ENCODE peak calls at places on chromosomes 12 and 14, in five cellular contexts. One of them, this sample, is unnamed.

GRCh38 chr14:80608563-80608962 is 333.0 kb downstream of the CEP128 start:
- DNase-seq in naive thymus-derived CD4-positive, alpha-beta T cell: no peak
- DNase-seq in caudate nucleus: no peak
- DNase-seq in NCI-H1417: no peak
- DNase-seq in brain microvascular endothelial cell: no peak
- DNase-seq in this sample: no peak

GRCh38 chr14:37147310-37147875 is 25.0 kb downstream of the SLC25A21 start:
- DNase-seq in naive thymus-derived CD4-positive, alpha-beta T cell: no peak
- DNase-seq in caudate nucleus: no peak
- DNase-seq in NCI-H1417: no peak
- DNase-seq in brain microvascular endothelial cell: no peak
- DNase-seq in this sample: no peak

GRCh38 chr12:8644345-8645248 is 18.0 kb downstream of the MFAP5 start:
- DNase-seq in naive thymus-derived CD4-positive, alpha-beta T cell: peak; percentile 11
- DNase-seq in caudate nucleus: no peak
- DNase-seq in NCI-H1417: no peak
- DNase-seq in brain microvascular endothelial cell: no peak
- DNase-seq in this sample: peak; percentile 8

GRCh38 chr12:105977256-105978051 is 161.3 kb downstream of the NUAK1 start:
- DNase-seq in naive thymus-derived CD4-positive, alpha-beta T cell: no peak
- DNase-seq in caudate nucleus: no peak
- DNase-seq in NCI-H1417: no peak
- DNase-seq in brain microvascular endothelial cell: peak; percentile 94
- DNase-seq in this sample: no peak

GRCh38 chr12:108629824-108630476 is 3.7 kb downstream of the SELPLG start:
- DNase-seq in naive thymus-derived CD4-positive, alpha-beta T cell: peak; percentile 34
- DNase-seq in caudate nucleus: no peak
- DNase-seq in NCI-H1417: no peak
- DNase-seq in brain microvascular endothelial cell: peak; percentile 81
- DNase-seq in this sample: peak; percentile 57

GRCh38 chr14:52801014-52801708 is 9.8 kb upstream of the GNPNAT1 start:
- DNase-seq in naive thymus-derived CD4-positive, alpha-beta T cell: no peak
- DNase-seq in caudate nucleus: no peak
- DNase-seq in NCI-H1417: no peak
- DNase-seq in brain microvascular endothelial cell: peak; percentile 83
- DNase-seq in this sample: no peak

GRCh38 chr14:31935406-31935805 is 141.7 kb upstream of the ARHGAP5 start:
- DNase-seq in naive thymus-derived CD4-positive, alpha-beta T cell: no peak
- DNase-seq in caudate nucleus: no peak
- DNase-seq in NCI-H1417: peak; percentile 7
- DNase-seq in brain microvascular endothelial cell: no peak
- DNase-seq in this sample: no peak

GRCh38 chr12:779745-780734 is 27.7 kb downstream of the WNK1 start:
- DNase-seq in naive thymus-derived CD4-positive, alpha-beta T cell: no peak
- DNase-seq in caudate nucleus: no peak
- DNase-seq in NCI-H1417: no peak
- DNase-seq in brain microvascular endothelial cell: peak; percentile 13
- DNase-seq in this sample: no peak

GRCh38 chr12:101592931-101593330 is 1.8 kb upstream of the MYBPC1 start:
- DNase-seq in naive thymus-derived CD4-positive, alpha-beta T cell: no peak
- DNase-seq in caudate nucleus: no peak
- DNase-seq in NCI-H1417: no peak
- DNase-seq in brain microvascular endothelial cell: no peak
- DNase-seq in this sample: no peak

GRCh38 chr12:93243689-93244513 is 133.8 kb upstream of the NUDT4 start:
- DNase-seq in naive thymus-derived CD4-positive, alpha-beta T cell: peak; percentile 20
- DNase-seq in caudate nucleus: no peak
- DNase-seq in NCI-H1417: no peak
- DNase-seq in brain microvascular endothelial cell: no peak
- DNase-seq in this sample: no peak

GRCh38 chr14:100694579-100695422 is 31.9 kb upstream of the DLK1 start:
- DNase-seq in naive thymus-derived CD4-positive, alpha-beta T cell: no peak
- DNase-seq in caudate nucleus: no peak
- DNase-seq in NCI-H1417: no peak
- DNase-seq in brain microvascular endothelial cell: no peak
- DNase-seq in this sample: no peak

GRCh38 chr14:58637391-58638230 is at the start of gene DACT1:
- DNase-seq in naive thymus-derived CD4-positive, alpha-beta T cell: peak; percentile 64
- DNase-seq in caudate nucleus: peak; percentile 69
- DNase-seq in NCI-H1417: peak; percentile 21
- DNase-seq in brain microvascular endothelial cell: peak; percentile 75
- DNase-seq in this sample: peak; percentile 0

GRCh38 chr14:93978735-93979134 is 2.4 kb upstream of the ASB2 start:
- DNase-seq in naive thymus-derived CD4-positive, alpha-beta T cell: no peak
- DNase-seq in caudate nucleus: no peak
- DNase-seq in NCI-H1417: no peak
- DNase-seq in brain microvascular endothelial cell: no peak
- DNase-seq in this sample: no peak

GRCh38 chr12:91432755-91433154 is 250.1 kb upstream of the DCN start:
- DNase-seq in naive thymus-derived CD4-positive, alpha-beta T cell: no peak
- DNase-seq in caudate nucleus: no peak
- DNase-seq in NCI-H1417: no peak
- DNase-seq in brain microvascular endothelial cell: no peak
- DNase-seq in this sample: no peak

GRCh38 chr14:55705651-55706340 is 125.8 kb downstream of the KTN1 start:
- DNase-seq in naive thymus-derived CD4-positive, alpha-beta T cell: no peak
- DNase-seq in caudate nucleus: no peak
- DNase-seq in NCI-H1417: peak; percentile 93
- DNase-seq in brain microvascular endothelial cell: no peak
- DNase-seq in this sample: no peak

GRCh38 chr14:38994721-38995120 is 108.3 kb downstream of the SEC23A start:
- DNase-seq in naive thymus-derived CD4-positive, alpha-beta T cell: no peak
- DNase-seq in caudate nucleus: no peak
- DNase-seq in NCI-H1417: peak; percentile 8
- DNase-seq in brain microvascular endothelial cell: no peak
- DNase-seq in this sample: no peak

GRCh38 chr12:27462851-27463250 is 16.3 kb downstream of the SMCO2 start:
- DNase-seq in naive thymus-derived CD4-positive, alpha-beta T cell: no peak
- DNase-seq in caudate nucleus: no peak
- DNase-seq in NCI-H1417: no peak
- DNase-seq in brain microvascular endothelial cell: no peak
- DNase-seq in this sample: no peak

GRCh38 chr12:95815635-95816212 is 25.2 kb upstream of the NTN4 start:
- DNase-seq in naive thymus-derived CD4-positive, alpha-beta T cell: no peak
- DNase-seq in caudate nucleus: no peak
- DNase-seq in NCI-H1417: no peak
- DNase-seq in brain microvascular endothelial cell: no peak
- DNase-seq in this sample: no peak

GRCh38 chr12:108543642-108544041 is 17.3 kb downstream of the SART3 start:
- DNase-seq in naive thymus-derived CD4-positive, alpha-beta T cell: no peak
- DNase-seq in caudate nucleus: no peak
- DNase-seq in NCI-H1417: no peak
- DNase-seq in brain microvascular endothelial cell: no peak
- DNase-seq in this sample: no peak

GRCh38 chr12:82688619-82689018 is 1.9 kb downstream of the TMTC2 start:
- DNase-seq in naive thymus-derived CD4-positive, alpha-beta T cell: no peak
- DNase-seq in caudate nucleus: no peak
- DNase-seq in NCI-H1417: no peak
- DNase-seq in brain microvascular endothelial cell: no peak
- DNase-seq in this sample: no peak

GRCh38 chr14:64501326-64502171 is 2.1 kb downstream of the ZBTB25 start:
- DNase-seq in naive thymus-derived CD4-positive, alpha-beta T cell: peak; percentile 28
- DNase-seq in caudate nucleus: no peak
- DNase-seq in NCI-H1417: no peak
- DNase-seq in brain microvascular endothelial cell: peak; percentile 22
- DNase-seq in this sample: no peak

GRCh38 chr12:127145543-127145928 is 1121.4 kb upstream of the TMEM132C start:
- DNase-seq in naive thymus-derived CD4-positive, alpha-beta T cell: no peak
- DNase-seq in caudate nucleus: no peak
- DNase-seq in NCI-H1417: no peak
- DNase-seq in brain microvascular endothelial cell: no peak
- DNase-seq in this sample: no peak

GRCh38 chr12:63420206-63420644 is 248.1 kb downstream of the DPY19L2 start:
- DNase-seq in naive thymus-derived CD4-positive, alpha-beta T cell: peak; percentile 5
- DNase-seq in caudate nucleus: no peak
- DNase-seq in NCI-H1417: peak; percentile 90
- DNase-seq in brain microvascular endothelial cell: peak; percentile 88
- DNase-seq in this sample: peak; percentile 9

GRCh38 chr12:19382111-19382526 is 57.2 kb upstream of the AEBP2 start:
- DNase-seq in naive thymus-derived CD4-positive, alpha-beta T cell: no peak
- DNase-seq in caudate nucleus: no peak
- DNase-seq in NCI-H1417: no peak
- DNase-seq in brain microvascular endothelial cell: peak; percentile 92
- DNase-seq in this sample: peak; percentile 1

GRCh38 chr14:72538387-72538786 is 355.5 kb downstream of the DPF3 start:
- DNase-seq in naive thymus-derived CD4-positive, alpha-beta T cell: no peak
- DNase-seq in caudate nucleus: no peak
- DNase-seq in NCI-H1417: no peak
- DNase-seq in brain microvascular endothelial cell: no peak
- DNase-seq in this sample: no peak

GRCh38 chr12:76020281-76020680 is 11.3 kb downstream of the PHLDA1 start:
- DNase-seq in naive thymus-derived CD4-positive, alpha-beta T cell: peak; percentile 14
- DNase-seq in caudate nucleus: no peak
- DNase-seq in NCI-H1417: no peak
- DNase-seq in brain microvascular endothelial cell: peak; percentile 69
- DNase-seq in this sample: peak; percentile 54

GRCh38 chr12:39227218-39227617 is 215.7 kb downstream of the KIF21A start:
- DNase-seq in naive thymus-derived CD4-positive, alpha-beta T cell: no peak
- DNase-seq in caudate nucleus: no peak
- DNase-seq in NCI-H1417: peak; percentile 4
- DNase-seq in brain microvascular endothelial cell: no peak
- DNase-seq in this sample: no peak

GRCh38 chr12:111160350-111161142 is 208.3 kb downstream of the PHETA1 start:
- DNase-seq in naive thymus-derived CD4-positive, alpha-beta T cell: no peak
- DNase-seq in caudate nucleus: no peak
- DNase-seq in NCI-H1417: no peak
- DNase-seq in brain microvascular endothelial cell: no peak
- DNase-seq in this sample: no peak

GRCh38 chr14:75153295-75153694 is 23.1 kb downstream of the TMED10 start:
- DNase-seq in naive thymus-derived CD4-positive, alpha-beta T cell: no peak
- DNase-seq in caudate nucleus: no peak
- DNase-seq in NCI-H1417: no peak
- DNase-seq in brain microvascular endothelial cell: no peak
- DNase-seq in this sample: no peak

GRCh38 chr12:82650627-82651337 is 35.9 kb upstream of the TMTC2 start:
- DNase-seq in naive thymus-derived CD4-positive, alpha-beta T cell: no peak
- DNase-seq in caudate nucleus: no peak
- DNase-seq in NCI-H1417: no peak
- DNase-seq in brain microvascular endothelial cell: peak; percentile 77
- DNase-seq in this sample: no peak

GRCh38 chr14:61296151-61296550 is 15.0 kb upstream of the TMEM30B start:
- DNase-seq in naive thymus-derived CD4-positive, alpha-beta T cell: no peak
- DNase-seq in caudate nucleus: no peak
- DNase-seq in NCI-H1417: no peak
- DNase-seq in brain microvascular endothelial cell: no peak
- DNase-seq in this sample: no peak

GRCh38 chr12:17810399-17810798 is 279.6 kb downstream of the RERGL start:
- DNase-seq in naive thymus-derived CD4-positive, alpha-beta T cell: no peak
- DNase-seq in caudate nucleus: no peak
- DNase-seq in NCI-H1417: no peak
- DNase-seq in brain microvascular endothelial cell: no peak
- DNase-seq in this sample: no peak

GRCh38 chr14:74198441-74199234 is 40.6 kb upstream of the VSX2 start:
- DNase-seq in naive thymus-derived CD4-positive, alpha-beta T cell: no peak
- DNase-seq in caudate nucleus: no peak
- DNase-seq in NCI-H1417: no peak
- DNase-seq in brain microvascular endothelial cell: no peak
- DNase-seq in this sample: no peak

GRCh38 chr12:124916370-124917134 is 2.1 kb upstream of the UBC start:
- DNase-seq in naive thymus-derived CD4-positive, alpha-beta T cell: no peak
- DNase-seq in caudate nucleus: no peak
- DNase-seq in NCI-H1417: no peak
- DNase-seq in brain microvascular endothelial cell: peak; percentile 93
- DNase-seq in this sample: no peak

GRCh38 chr14:34501997-34502396 is 37.5 kb downstream of the EAPP start:
- DNase-seq in naive thymus-derived CD4-positive, alpha-beta T cell: no peak
- DNase-seq in caudate nucleus: no peak
- DNase-seq in NCI-H1417: no peak
- DNase-seq in brain microvascular endothelial cell: peak; percentile 29
- DNase-seq in this sample: no peak

GRCh38 chr12:96143392-96143791 is 50.8 kb upstream of the ELK3 start:
- DNase-seq in naive thymus-derived CD4-positive, alpha-beta T cell: peak; percentile 4
- DNase-seq in caudate nucleus: no peak
- DNase-seq in NCI-H1417: no peak
- DNase-seq in brain microvascular endothelial cell: no peak
- DNase-seq in this sample: no peak

GRCh38 chr12:25970916-25971674 is 12.6 kb downstream of the RASSF8 start:
- DNase-seq in naive thymus-derived CD4-positive, alpha-beta T cell: no peak
- DNase-seq in caudate nucleus: no peak
- DNase-seq in NCI-H1417: no peak
- DNase-seq in brain microvascular endothelial cell: no peak
- DNase-seq in this sample: no peak

GRCh38 chr14:23351681-23352505 is 794 bp downstream of the SLC22A17 start:
- DNase-seq in naive thymus-derived CD4-positive, alpha-beta T cell: peak; percentile 14
- DNase-seq in caudate nucleus: peak; percentile 64
- DNase-seq in NCI-H1417: peak; percentile 86
- DNase-seq in brain microvascular endothelial cell: no peak
- DNase-seq in this sample: no peak

GRCh38 chr12:124651508-124652273 is 84.3 kb upstream of the NCOR2 start:
- DNase-seq in naive thymus-derived CD4-positive, alpha-beta T cell: no peak
- DNase-seq in caudate nucleus: no peak
- DNase-seq in NCI-H1417: no peak
- DNase-seq in brain microvascular endothelial cell: no peak
- DNase-seq in this sample: no peak

This sample was measured in T-helper 9 cell.